ENCODE peak calls at places on chromosome 5, in ten cellular contexts. One of them, this sample, is unnamed.

GRCh38 chr5:178467261-178468195 is 122.7 kb downstream of the COL23A1 start:
- DNase-seq in heart right ventricle: peak
- DNase-seq in AG10803: peak
- DNase-seq in fibroblast of pulmonary artery: peak
- DNase-seq in choroid plexus epithelial cell: peak
- DNase-seq in sigmoid colon: peak
- DNase-seq in GM23338: no peak
- DNase-seq in fibroblast of lung: peak
- DNase-seq in heart left ventricle: peak
- DNase-seq in lung: peak
- DNase-seq in this sample: no peak

GRCh38 chr5:79273341-79273740 is 37.4 kb downstream of the JMY start:
- DNase-seq in AG10803: no peak
- DNase-seq in heart right ventricle: no peak
- DNase-seq in fibroblast of lung: no peak
- DNase-seq in fibroblast of pulmonary artery: no peak
- DNase-seq in choroid plexus epithelial cell: no peak
- DNase-seq in lung: no peak
- DNase-seq in GM23338: no peak
- DNase-seq in heart left ventricle: no peak
- DNase-seq in sigmoid colon: no peak
- DNase-seq in this sample: no peak

GRCh38 chr5:14809369-14810144 is 62.0 kb downstream of the ANKH start:
- DNase-seq in fibroblast of lung: peak
- DNase-seq in AG10803: peak
- DNase-seq in GM23338: no peak
- DNase-seq in choroid plexus epithelial cell: peak
- DNase-seq in fibroblast of pulmonary artery: peak
- DNase-seq in sigmoid colon: peak
- DNase-seq in heart left ventricle: peak
- DNase-seq in lung: peak
- DNase-seq in heart right ventricle: peak
- DNase-seq in this sample: peak

GRCh38 chr5:3024976-3025375 is 273.5 kb upstream of the IRX2 start:
- DNase-seq in choroid plexus epithelial cell: no peak
- DNase-seq in sigmoid colon: no peak
- DNase-seq in heart right ventricle: no peak
- DNase-seq in lung: no peak
- DNase-seq in AG10803: no peak
- DNase-seq in fibroblast of lung: no peak
- DNase-seq in fibroblast of pulmonary artery: no peak
- DNase-seq in GM23338: no peak
- DNase-seq in heart left ventricle: no peak
- DNase-seq in this sample: no peak

GRCh38 chr5:177306674-177307543 is 3.3 kb downstream of the PRELID1 start:
- DNase-seq in heart left ventricle: peak
- DNase-seq in choroid plexus epithelial cell: peak
- DNase-seq in fibroblast of pulmonary artery: peak
- DNase-seq in AG10803: no peak
- DNase-seq in GM23338: peak
- DNase-seq in heart right ventricle: no peak
- DNase-seq in sigmoid colon: no peak
- DNase-seq in lung: no peak
- DNase-seq in fibroblast of lung: peak
- DNase-seq in this sample: no peak

GRCh38 chr5:179553875-179554274 is 3.5 kb downstream of the RUFY1 start:
- DNase-seq in fibroblast of pulmonary artery: peak
- DNase-seq in GM23338: no peak
- DNase-seq in fibroblast of lung: peak
- DNase-seq in sigmoid colon: no peak
- DNase-seq in AG10803: peak
- DNase-seq in heart right ventricle: no peak
- DNase-seq in lung: no peak
- DNase-seq in choroid plexus epithelial cell: peak
- DNase-seq in heart left ventricle: peak
- DNase-seq in this sample: peak

GRCh38 chr5:58019614-58020013 is 440.3 kb downstream of the PLK2 start:
- DNase-seq in AG10803: peak
- DNase-seq in heart right ventricle: peak
- DNase-seq in heart left ventricle: peak
- DNase-seq in fibroblast of lung: no peak
- DNase-seq in GM23338: no peak
- DNase-seq in lung: peak
- DNase-seq in sigmoid colon: no peak
- DNase-seq in choroid plexus epithelial cell: no peak
- DNase-seq in fibroblast of pulmonary artery: peak
- DNase-seq in this sample: peak

GRCh38 chr5:150065886-150066285 is 20.5 kb downstream of the CSF1R start:
- DNase-seq in GM23338: no peak
- DNase-seq in heart left ventricle: peak
- DNase-seq in fibroblast of lung: no peak
- DNase-seq in heart right ventricle: peak
- DNase-seq in lung: no peak
- DNase-seq in sigmoid colon: peak
- DNase-seq in AG10803: peak
- DNase-seq in choroid plexus epithelial cell: no peak
- DNase-seq in fibroblast of pulmonary artery: peak
- DNase-seq in this sample: no peak

GRCh38 chr5:179870403-179870903 is 11.8 kb upstream of the MRNIP start:
- DNase-seq in fibroblast of lung: peak
- DNase-seq in sigmoid colon: no peak
- DNase-seq in GM23338: peak
- DNase-seq in heart right ventricle: peak
- DNase-seq in choroid plexus epithelial cell: peak
- DNase-seq in AG10803: no peak
- DNase-seq in heart left ventricle: peak
- DNase-seq in fibroblast of pulmonary artery: peak
- DNase-seq in lung: peak
- DNase-seq in this sample: peak

GRCh38 chr5:34524123-34524522 is 132.0 kb upstream of the RAI14 start:
- DNase-seq in lung: no peak
- DNase-seq in choroid plexus epithelial cell: peak
- DNase-seq in fibroblast of lung: peak
- DNase-seq in AG10803: peak
- DNase-seq in fibroblast of pulmonary artery: peak
- DNase-seq in GM23338: no peak
- DNase-seq in heart right ventricle: no peak
- DNase-seq in heart left ventricle: no peak
- DNase-seq in sigmoid colon: no peak
- DNase-seq in this sample: peak

GRCh38 chr5:10556331-10556807 is 7.5 kb upstream of the ANKRD33B start:
- DNase-seq in lung: no peak
- DNase-seq in AG10803: peak
- DNase-seq in heart right ventricle: no peak
- DNase-seq in GM23338: no peak
- DNase-seq in choroid plexus epithelial cell: peak
- DNase-seq in sigmoid colon: peak
- DNase-seq in heart left ventricle: no peak
- DNase-seq in fibroblast of pulmonary artery: peak
- DNase-seq in fibroblast of lung: peak
- DNase-seq in this sample: peak

GRCh38 chr5:138177936-138178515 is 404 bp downstream of the BRD8 start:
- DNase-seq in fibroblast of pulmonary artery: peak
- DNase-seq in choroid plexus epithelial cell: peak
- DNase-seq in sigmoid colon: no peak
- DNase-seq in heart left ventricle: no peak
- DNase-seq in lung: no peak
- DNase-seq in fibroblast of lung: peak
- DNase-seq in heart right ventricle: peak
- DNase-seq in GM23338: peak
- DNase-seq in AG10803: peak
- DNase-seq in this sample: peak

GRCh38 chr5:134079748-134080581 is 34.5 kb upstream of the TCF7 start:
- DNase-seq in fibroblast of lung: no peak
- DNase-seq in sigmoid colon: peak
- DNase-seq in heart right ventricle: no peak
- DNase-seq in lung: no peak
- DNase-seq in AG10803: no peak
- DNase-seq in fibroblast of pulmonary artery: no peak
- DNase-seq in GM23338: no peak
- DNase-seq in choroid plexus epithelial cell: no peak
- DNase-seq in heart left ventricle: no peak
- DNase-seq in this sample: no peak

GRCh38 chr5:159698322-159698721 is 218.0 kb upstream of the ADRA1B start:
- DNase-seq in fibroblast of lung: no peak
- DNase-seq in heart left ventricle: no peak
- DNase-seq in choroid plexus epithelial cell: no peak
- DNase-seq in sigmoid colon: no peak
- DNase-seq in heart right ventricle: no peak
- DNase-seq in AG10803: no peak
- DNase-seq in lung: no peak
- DNase-seq in GM23338: no peak
- DNase-seq in fibroblast of pulmonary artery: no peak
- DNase-seq in this sample: no peak

GRCh38 chr5:128216860-128217531 is 133.4 kb downstream of the SLC12A2 start:
- DNase-seq in fibroblast of pulmonary artery: peak
- DNase-seq in fibroblast of lung: peak
- DNase-seq in lung: no peak
- DNase-seq in choroid plexus epithelial cell: peak
- DNase-seq in sigmoid colon: no peak
- DNase-seq in heart left ventricle: peak
- DNase-seq in heart right ventricle: peak
- DNase-seq in GM23338: no peak
- DNase-seq in AG10803: peak
- DNase-seq in this sample: peak

DNA sequence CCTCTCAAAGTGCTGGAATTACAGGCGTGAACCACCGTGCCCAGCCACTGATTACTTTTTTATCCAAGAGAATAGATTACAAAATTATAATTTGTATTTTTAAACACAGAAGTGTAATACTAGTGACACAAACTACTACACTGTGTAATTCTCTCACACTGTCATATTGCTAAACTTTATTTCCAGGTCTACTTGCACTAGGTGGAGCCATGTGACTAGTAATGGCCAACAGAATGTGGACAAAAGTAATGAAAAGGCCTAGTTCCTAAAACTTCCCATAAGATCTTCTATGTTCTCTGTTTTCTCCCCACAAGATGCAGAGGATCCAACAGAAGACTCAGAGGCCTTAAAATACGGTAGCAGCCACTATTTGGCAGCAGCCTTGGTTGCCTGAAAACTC is 27.3 kb downstream of the NADK2 start:
- DNase-seq in GM23338: peak
- DNase-seq in sigmoid colon: no peak
- DNase-seq in choroid plexus epithelial cell: no peak
- DNase-seq in fibroblast of lung: peak
- DNase-seq in heart right ventricle: no peak
- DNase-seq in lung: no peak
- DNase-seq in fibroblast of pulmonary artery: no peak
- DNase-seq in AG10803: no peak
- DNase-seq in heart left ventricle: no peak
- DNase-seq in this sample: no peak
- TF ChIP-seq CTCF in GM23338: peak
- TF ChIP-seq CTCF in sigmoid colon: no peak
- TF ChIP-seq CTCF in choroid plexus epithelial cell: no peak
- TF ChIP-seq CTCF in fibroblast of lung: no peak
- TF ChIP-seq CTCF in heart right ventricle: peak
- TF ChIP-seq CTCF in lung: no peak
- TF ChIP-seq CTCF in fibroblast of pulmonary artery: no peak
- TF ChIP-seq CTCF in AG10803: no peak
- TF ChIP-seq CTCF in heart left ventricle: peak
- TF ChIP-seq CTCF in this sample: no peak

GRCh38 chr5:126354012-126354856 is 69.0 kb upstream of the GRAMD2B start:
- DNase-seq in AG10803: peak
- DNase-seq in sigmoid colon: no peak
- DNase-seq in heart right ventricle: no peak
- DNase-seq in fibroblast of pulmonary artery: peak
- DNase-seq in heart left ventricle: no peak
- DNase-seq in choroid plexus epithelial cell: peak
- DNase-seq in GM23338: peak
- DNase-seq in lung: no peak
- DNase-seq in fibroblast of lung: peak
- DNase-seq in this sample: peak
- H3K4me3 ChIP-seq in AG10803: peak
- H3K4me3 ChIP-seq in sigmoid colon: no peak
- H3K4me3 ChIP-seq in heart right ventricle: peak
- H3K4me3 ChIP-seq in fibroblast of pulmonary artery: peak
- H3K4me3 ChIP-seq in heart left ventricle: peak
- H3K4me3 ChIP-seq in choroid plexus epithelial cell: peak
- H3K4me3 ChIP-seq in GM23338: no peak
- H3K4me3 ChIP-seq in lung: no peak
- H3K4me3 ChIP-seq in fibroblast of lung: peak
- H3K4me3 ChIP-seq in this sample: peak

GRCh38 chr5:175766963-175767362 is 104.4 kb upstream of the CPLX2 start:
- DNase-seq in choroid plexus epithelial cell: no peak
- DNase-seq in lung: no peak
- DNase-seq in fibroblast of pulmonary artery: no peak
- DNase-seq in fibroblast of lung: no peak
- DNase-seq in GM23338: no peak
- DNase-seq in sigmoid colon: no peak
- DNase-seq in AG10803: no peak
- DNase-seq in heart right ventricle: no peak
- DNase-seq in heart left ventricle: no peak
- DNase-seq in this sample: no peak
- TF ChIP-seq CTCF in choroid plexus epithelial cell: no peak
- TF ChIP-seq CTCF in lung: no peak
- TF ChIP-seq CTCF in fibroblast of pulmonary artery: no peak
- TF ChIP-seq CTCF in fibroblast of lung: no peak
- TF ChIP-seq CTCF in GM23338: no peak
- TF ChIP-seq CTCF in sigmoid colon: no peak
- TF ChIP-seq CTCF in AG10803: no peak
- TF ChIP-seq CTCF in heart right ventricle: no peak
- TF ChIP-seq CTCF in heart left ventricle: no peak
- TF ChIP-seq CTCF in this sample: no peak

GRCh38 chr5:65987982-65988381 is 61.6 kb downstream of the ERBIN start:
- DNase-seq in sigmoid colon: no peak
- DNase-seq in fibroblast of lung: no peak
- DNase-seq in heart left ventricle: no peak
- DNase-seq in AG10803: no peak
- DNase-seq in fibroblast of pulmonary artery: no peak
- DNase-seq in heart right ventricle: no peak
- DNase-seq in GM23338: no peak
- DNase-seq in lung: no peak
- DNase-seq in choroid plexus epithelial cell: no peak
- DNase-seq in this sample: no peak

GRCh38 chr5:65986796-65987195 is 60.4 kb downstream of the ERBIN start:
- DNase-seq in fibroblast of pulmonary artery: no peak
- DNase-seq in heart right ventricle: no peak
- DNase-seq in choroid plexus epithelial cell: no peak
- DNase-seq in GM23338: no peak
- DNase-seq in lung: no peak
- DNase-seq in sigmoid colon: no peak
- DNase-seq in AG10803: no peak
- DNase-seq in heart left ventricle: no peak
- DNase-seq in fibroblast of lung: no peak
- DNase-seq in this sample: no peak

GRCh38 chr5:65994117-65994786 is 67.9 kb downstream of the ERBIN start:
- DNase-seq in GM23338: no peak
- DNase-seq in choroid plexus epithelial cell: no peak
- DNase-seq in sigmoid colon: no peak
- DNase-seq in lung: no peak
- DNase-seq in heart right ventricle: no peak
- DNase-seq in AG10803: no peak
- DNase-seq in heart left ventricle: no peak
- DNase-seq in fibroblast of pulmonary artery: no peak
- DNase-seq in fibroblast of lung: no peak
- DNase-seq in this sample: no peak

GRCh38 chr5:65989115-65989514 is 62.7 kb downstream of the ERBIN start:
- DNase-seq in sigmoid colon: no peak
- DNase-seq in fibroblast of pulmonary artery: no peak
- DNase-seq in lung: no peak
- DNase-seq in choroid plexus epithelial cell: no peak
- DNase-seq in fibroblast of lung: no peak
- DNase-seq in AG10803: no peak
- DNase-seq in heart right ventricle: no peak
- DNase-seq in heart left ventricle: no peak
- DNase-seq in GM23338: no peak
- DNase-seq in this sample: no peak

GRCh38 chr5:65992630-65993029 is 66.3 kb downstream of the ERBIN start:
- DNase-seq in heart left ventricle: no peak
- DNase-seq in fibroblast of lung: no peak
- DNase-seq in lung: no peak
- DNase-seq in choroid plexus epithelial cell: no peak
- DNase-seq in sigmoid colon: no peak
- DNase-seq in fibroblast of pulmonary artery: no peak
- DNase-seq in heart right ventricle: no peak
- DNase-seq in GM23338: peak
- DNase-seq in AG10803: no peak
- DNase-seq in this sample: no peak
- H3K4me3 ChIP-seq in heart left ventricle: no peak
- H3K4me3 ChIP-seq in fibroblast of lung: no peak
- H3K4me3 ChIP-seq in lung: no peak
- H3K4me3 ChIP-seq in choroid plexus epithelial cell: no peak
- H3K4me3 ChIP-seq in sigmoid colon: no peak
- H3K4me3 ChIP-seq in fibroblast of pulmonary artery: no peak
- H3K4me3 ChIP-seq in heart right ventricle: no peak
- H3K4me3 ChIP-seq in GM23338: peak
- H3K4me3 ChIP-seq in AG10803: no peak
- H3K4me3 ChIP-seq in this sample: no peak

This sample was measured in fibroblast of the aortic adventitia.